ENCODE peak calls at places on chromosomes 16 and 17, in nine cellular contexts. One of them, this sample, is unnamed.

GRCh38 chr16:74480150-74481029 is 59.1 kb upstream of the CLEC18B start:
- DNase-seq in NCI-H345: no peak
- DNase-seq in psoas muscle: peak; percentile 24
- DNase-seq in NCI-H2081: no peak
- DNase-seq in endothelial cell: no peak
- DNase-seq in nephron progenitor cell: peak; percentile 13
- DNase-seq in lower lobe of right lung: no peak
- DNase-seq in astrocyte of the cerebellum: no peak
- DNase-seq in NCI-H510A: no peak
- DNase-seq in this sample: no peak

GRCh38 chr16:85237817-85238216 is 125.5 kb upstream of the CIBAR2 start:
- DNase-seq in psoas muscle: no peak
- DNase-seq in NCI-H510A: no peak
- DNase-seq in nephron progenitor cell: no peak
- DNase-seq in lower lobe of right lung: no peak
- DNase-seq in astrocyte of the cerebellum: no peak
- DNase-seq in NCI-H345: no peak
- DNase-seq in NCI-H2081: no peak
- DNase-seq in endothelial cell: no peak
- DNase-seq in this sample: no peak

GRCh38 chr17:51398647-51399046 is 138.3 kb downstream of the UTP18 start:
- DNase-seq in endothelial cell: no peak
- DNase-seq in psoas muscle: no peak
- DNase-seq in astrocyte of the cerebellum: no peak
- DNase-seq in NCI-H345: no peak
- DNase-seq in NCI-H510A: no peak
- DNase-seq in NCI-H2081: no peak
- DNase-seq in lower lobe of right lung: no peak
- DNase-seq in nephron progenitor cell: no peak
- DNase-seq in this sample: no peak

GRCh38 chr16:6081320-6081976 is 983.9 kb upstream of the EEF2KMT start:
- DNase-seq in NCI-H2081: no peak
- DNase-seq in NCI-H345: no peak
- DNase-seq in lower lobe of right lung: no peak
- DNase-seq in nephron progenitor cell: peak; percentile 69
- DNase-seq in endothelial cell: peak; percentile 64
- DNase-seq in astrocyte of the cerebellum: peak; percentile 4
- DNase-seq in NCI-H510A: no peak
- DNase-seq in psoas muscle: no peak
- DNase-seq in this sample: no peak

GRCh38 chr16:17370233-17371013 is 100.3 kb downstream of the XYLT1 start:
- DNase-seq in NCI-H510A: peak; percentile 21
- DNase-seq in nephron progenitor cell: no peak
- DNase-seq in NCI-H2081: no peak
- DNase-seq in psoas muscle: no peak
- DNase-seq in NCI-H345: no peak
- DNase-seq in astrocyte of the cerebellum: peak; percentile 60
- DNase-seq in lower lobe of right lung: no peak
- DNase-seq in endothelial cell: no peak
- DNase-seq in this sample: no peak

GRCh38 chr17:4988168-4988567 is 693 bp upstream of the CAMTA2 start:
- DNase-seq in nephron progenitor cell: no peak
- DNase-seq in psoas muscle: peak; percentile 39
- DNase-seq in NCI-H510A: no peak
- DNase-seq in endothelial cell: no peak
- DNase-seq in NCI-H345: no peak
- DNase-seq in lower lobe of right lung: no peak
- DNase-seq in NCI-H2081: no peak
- DNase-seq in astrocyte of the cerebellum: no peak
- DNase-seq in this sample: no peak

GRCh38 chr16:75264999-75265910 is 13.8 kb upstream of the BCAR1 start:
- DNase-seq in psoas muscle: peak; percentile 68
- DNase-seq in lower lobe of right lung: peak; percentile 63
- DNase-seq in NCI-H345: no peak
- DNase-seq in NCI-H510A: no peak
- DNase-seq in endothelial cell: peak; percentile 58
- DNase-seq in nephron progenitor cell: peak; percentile 50
- DNase-seq in astrocyte of the cerebellum: no peak
- DNase-seq in NCI-H2081: no peak
- DNase-seq in this sample: no peak

GRCh38 chr16:83247767-83248372 is 559.9 kb upstream of the HSBP1 start:
- DNase-seq in astrocyte of the cerebellum: no peak
- DNase-seq in psoas muscle: no peak
- DNase-seq in lower lobe of right lung: no peak
- DNase-seq in endothelial cell: no peak
- DNase-seq in NCI-H510A: no peak
- DNase-seq in NCI-H2081: no peak
- DNase-seq in nephron progenitor cell: no peak
- DNase-seq in NCI-H345: peak; percentile 63
- DNase-seq in this sample: no peak

GRCh38 chr16:84898447-84898846 is 78.7 kb downstream of the CRISPLD2 start:
- DNase-seq in NCI-H510A: no peak
- DNase-seq in endothelial cell: no peak
- DNase-seq in lower lobe of right lung: no peak
- DNase-seq in astrocyte of the cerebellum: no peak
- DNase-seq in NCI-H2081: no peak
- DNase-seq in psoas muscle: no peak
- DNase-seq in nephron progenitor cell: no peak
- DNase-seq in NCI-H345: no peak
- DNase-seq in this sample: no peak

GRCh38 chr17:57354669-57355068 is 98.3 kb downstream of the MSI2 start:
- DNase-seq in NCI-H2081: no peak
- DNase-seq in NCI-H345: no peak
- DNase-seq in psoas muscle: no peak
- DNase-seq in endothelial cell: no peak
- DNase-seq in astrocyte of the cerebellum: no peak
- DNase-seq in nephron progenitor cell: no peak
- DNase-seq in NCI-H510A: no peak
- DNase-seq in lower lobe of right lung: no peak
- DNase-seq in this sample: no peak

GRCh38 chr17:60231234-60231633 is 81.5 kb downstream of the CA4 start:
- DNase-seq in lower lobe of right lung: no peak
- DNase-seq in NCI-H510A: no peak
- DNase-seq in NCI-H345: peak; percentile 1
- DNase-seq in astrocyte of the cerebellum: peak; percentile 3
- DNase-seq in NCI-H2081: peak; percentile 3
- DNase-seq in psoas muscle: no peak
- DNase-seq in nephron progenitor cell: no peak
- DNase-seq in endothelial cell: no peak
- DNase-seq in this sample: peak; percentile 25

GRCh38 chr16:49097964-49098363 is 183.7 kb downstream of the CBLN1 start:
- DNase-seq in psoas muscle: no peak
- DNase-seq in astrocyte of the cerebellum: no peak
- DNase-seq in lower lobe of right lung: no peak
- DNase-seq in NCI-H345: no peak
- DNase-seq in NCI-H2081: no peak
- DNase-seq in endothelial cell: no peak
- DNase-seq in nephron progenitor cell: no peak
- DNase-seq in NCI-H510A: no peak
- DNase-seq in this sample: no peak

GRCh38 chr17:307741-308507 is 44.7 kb downstream of the RPH3AL start:
- DNase-seq in lower lobe of right lung: peak; percentile 18
- DNase-seq in endothelial cell: no peak
- DNase-seq in astrocyte of the cerebellum: no peak
- DNase-seq in NCI-H510A: no peak
- DNase-seq in NCI-H2081: no peak
- DNase-seq in NCI-H345: no peak
- DNase-seq in psoas muscle: peak; percentile 73
- DNase-seq in nephron progenitor cell: no peak
- DNase-seq in this sample: no peak

GRCh38 chr17:73933871-73934270 is 269.6 kb upstream of the RPL38 start:
- DNase-seq in NCI-H2081: no peak
- DNase-seq in psoas muscle: no peak
- DNase-seq in endothelial cell: no peak
- DNase-seq in nephron progenitor cell: no peak
- DNase-seq in lower lobe of right lung: no peak
- DNase-seq in NCI-H510A: no peak
- DNase-seq in NCI-H345: no peak
- DNase-seq in astrocyte of the cerebellum: no peak
- DNase-seq in this sample: no peak

GRCh38 chr16:7380907-7381306 is 48.3 kb downstream of the RBFOX1 start:
- DNase-seq in lower lobe of right lung: no peak
- DNase-seq in psoas muscle: no peak
- DNase-seq in astrocyte of the cerebellum: no peak
- DNase-seq in nephron progenitor cell: no peak
- DNase-seq in NCI-H2081: no peak
- DNase-seq in endothelial cell: no peak
- DNase-seq in NCI-H345: no peak
- DNase-seq in NCI-H510A: no peak
- DNase-seq in this sample: no peak

GRCh38 chr17:39663688-39664580 is 1.2 kb upstream of the TCAP start:
- DNase-seq in astrocyte of the cerebellum: no peak
- DNase-seq in NCI-H510A: peak; percentile 47
- DNase-seq in lower lobe of right lung: no peak
- DNase-seq in nephron progenitor cell: peak; percentile 40
- DNase-seq in endothelial cell: peak; percentile 33
- DNase-seq in psoas muscle: no peak
- DNase-seq in NCI-H2081: no peak
- DNase-seq in NCI-H345: no peak
- DNase-seq in this sample: no peak

GRCh38 chr16:4240624-4241023 is 1.3 kb downstream of the SRL start:
- DNase-seq in psoas muscle: peak; percentile 66
- DNase-seq in NCI-H510A: no peak
- DNase-seq in NCI-H345: no peak
- DNase-seq in astrocyte of the cerebellum: no peak
- DNase-seq in lower lobe of right lung: no peak
- DNase-seq in nephron progenitor cell: no peak
- DNase-seq in endothelial cell: no peak
- DNase-seq in NCI-H2081: no peak
- DNase-seq in this sample: no peak

GRCh38 chr17:50904522-50905459 is 38.6 kb upstream of the TOB1 start:
- DNase-seq in psoas muscle: peak; percentile 41
- DNase-seq in NCI-H345: peak; percentile 90
- DNase-seq in NCI-H510A: peak; percentile 81
- DNase-seq in astrocyte of the cerebellum: peak; percentile 24
- DNase-seq in NCI-H2081: peak; percentile 95
- DNase-seq in nephron progenitor cell: no peak
- DNase-seq in endothelial cell: no peak
- DNase-seq in lower lobe of right lung: peak; percentile 63
- DNase-seq in this sample: peak; percentile 95

GRCh38 chr17:50708050-50709000 is 611 bp upstream of the ANKRD40 start:
- DNase-seq in NCI-H510A: no peak
- DNase-seq in astrocyte of the cerebellum: no peak
- DNase-seq in lower lobe of right lung: no peak
- DNase-seq in NCI-H345: no peak
- DNase-seq in NCI-H2081: no peak
- DNase-seq in nephron progenitor cell: no peak
- DNase-seq in psoas muscle: no peak
- DNase-seq in endothelial cell: no peak
- DNase-seq in this sample: peak; percentile 72

GRCh38 chr16:79351927-79352326 is 248.6 kb downstream of the MAF start:
- DNase-seq in NCI-H510A: no peak
- DNase-seq in nephron progenitor cell: no peak
- DNase-seq in lower lobe of right lung: no peak
- DNase-seq in NCI-H345: no peak
- DNase-seq in NCI-H2081: no peak
- DNase-seq in astrocyte of the cerebellum: no peak
- DNase-seq in endothelial cell: no peak
- DNase-seq in psoas muscle: no peak
- DNase-seq in this sample: no peak

GRCh38 chr17:70434536-70435490 is 265.5 kb downstream of the KCNJ2 start:
- DNase-seq in nephron progenitor cell: peak; percentile 4
- DNase-seq in NCI-H2081: no peak
- DNase-seq in endothelial cell: no peak
- DNase-seq in NCI-H510A: no peak
- DNase-seq in NCI-H345: no peak
- DNase-seq in lower lobe of right lung: no peak
- DNase-seq in psoas muscle: no peak
- DNase-seq in astrocyte of the cerebellum: no peak
- DNase-seq in this sample: no peak

GRCh38 chr17:82212331-82213250 is at the start of gene CCDC57:
- DNase-seq in NCI-H345: peak; percentile 85
- DNase-seq in NCI-H510A: no peak
- DNase-seq in astrocyte of the cerebellum: peak; percentile 37
- DNase-seq in psoas muscle: peak; percentile 86
- DNase-seq in lower lobe of right lung: peak; percentile 89
- DNase-seq in nephron progenitor cell: peak; percentile 91
- DNase-seq in endothelial cell: peak; percentile 80
- DNase-seq in NCI-H2081: peak; percentile 73
- DNase-seq in this sample: peak; percentile 41

GRCh38 chr16:77289331-77289809 is 90.2 kb downstream of the SYCE1L start:
- DNase-seq in nephron progenitor cell: peak; percentile 23
- DNase-seq in NCI-H510A: no peak
- DNase-seq in endothelial cell: no peak
- DNase-seq in NCI-H345: no peak
- DNase-seq in astrocyte of the cerebellum: peak; percentile 4
- DNase-seq in psoas muscle: no peak
- DNase-seq in lower lobe of right lung: no peak
- DNase-seq in NCI-H2081: no peak
- DNase-seq in this sample: no peak

GRCh38 chr16:1078579-1079021 is 6.1 kb downstream of the SSTR5 start:
- DNase-seq in psoas muscle: no peak
- DNase-seq in endothelial cell: no peak
- DNase-seq in NCI-H345: peak; percentile 78
- DNase-seq in NCI-H2081: peak; percentile 82
- DNase-seq in nephron progenitor cell: no peak
- DNase-seq in astrocyte of the cerebellum: peak; percentile 3
- DNase-seq in lower lobe of right lung: no peak
- DNase-seq in NCI-H510A: no peak
- DNase-seq in this sample: peak; percentile 51

GRCh38 chr17:81635973-81636504 is 873 bp downstream of the NPLOC4 start:
- DNase-seq in NCI-H345: no peak
- DNase-seq in lower lobe of right lung: no peak
- DNase-seq in endothelial cell: no peak
- DNase-seq in psoas muscle: no peak
- DNase-seq in NCI-H510A: no peak
- DNase-seq in NCI-H2081: no peak
- DNase-seq in astrocyte of the cerebellum: no peak
- DNase-seq in nephron progenitor cell: no peak
- DNase-seq in this sample: no peak

GRCh38 chr16:89600427-89600826 is 13.0 kb upstream of the DPEP1 start:
- DNase-seq in lower lobe of right lung: no peak
- DNase-seq in nephron progenitor cell: no peak
- DNase-seq in NCI-H345: no peak
- DNase-seq in NCI-H510A: no peak
- DNase-seq in psoas muscle: no peak
- DNase-seq in endothelial cell: no peak
- DNase-seq in NCI-H2081: no peak
- DNase-seq in astrocyte of the cerebellum: no peak
- DNase-seq in this sample: no peak

GRCh38 chr16:20353379-20353778 is 864 bp upstream of the UMOD start:
- DNase-seq in lower lobe of right lung: no peak
- DNase-seq in psoas muscle: no peak
- DNase-seq in NCI-H2081: no peak
- DNase-seq in endothelial cell: no peak
- DNase-seq in NCI-H345: no peak
- DNase-seq in nephron progenitor cell: no peak
- DNase-seq in NCI-H510A: no peak
- DNase-seq in astrocyte of the cerebellum: no peak
- DNase-seq in this sample: no peak

GRCh38 chr16:27242868-27243590 is 25.5 kb downstream of the NSMCE1 start:
- DNase-seq in astrocyte of the cerebellum: peak; percentile 96
- DNase-seq in NCI-H2081: no peak
- DNase-seq in NCI-H345: no peak
- DNase-seq in nephron progenitor cell: peak; percentile 49
- DNase-seq in endothelial cell: peak; percentile 39
- DNase-seq in NCI-H510A: no peak
- DNase-seq in lower lobe of right lung: peak; percentile 66
- DNase-seq in psoas muscle: no peak
- DNase-seq in this sample: no peak

GRCh38 chr17:5816491-5816890 is 232.2 kb upstream of the NLRP1 start:
- DNase-seq in astrocyte of the cerebellum: no peak
- DNase-seq in NCI-H2081: no peak
- DNase-seq in psoas muscle: no peak
- DNase-seq in lower lobe of right lung: no peak
- DNase-seq in NCI-H345: no peak
- DNase-seq in nephron progenitor cell: no peak
- DNase-seq in endothelial cell: no peak
- DNase-seq in NCI-H510A: no peak
- DNase-seq in this sample: no peak

GRCh38 chr17:66399441-66399840 is 97.0 kb downstream of the PRKCA start:
- DNase-seq in NCI-H510A: no peak
- DNase-seq in NCI-H345: no peak
- DNase-seq in lower lobe of right lung: no peak
- DNase-seq in nephron progenitor cell: no peak
- DNase-seq in endothelial cell: no peak
- DNase-seq in astrocyte of the cerebellum: no peak
- DNase-seq in psoas muscle: no peak
- DNase-seq in NCI-H2081: no peak
- DNase-seq in this sample: no peak